ENCODE peak calls at places on chromosome 11, in eight cellular contexts. P is psoas muscle; J is right atrium auricular region; R is WERI-Rb-1; V is tibial artery; K is body of pancreas; A is CD8-positive, alpha-beta memory T cell; D is neuronal stem cell. U is an unnamed sample. For H3K27me3, the result is how much of the 10 kb centered on the place peaks cover.

GRCh38 chr11:33802414-33802950 is 28.2 kb upstream of the FBXO3 start:
- DNase-seq in P (peak), J (no peak), R (peak), V (peak), K (peak), A (no peak), D (peak), U (peak)

GRCh38 chr11:64729851-64730382 is 6.9 kb upstream of the NRXN2 start:
- DNase-seq in P (no peak), J (no peak), R (no peak), V (no peak), K (peak), A (no peak), D (no peak), U (no peak)

GRCh38 chr11:28798286-28798685 is 690.1 kb downstream of the METTL15 start:
- DNase-seq in P (no peak), J (no peak), R (no peak), V (no peak), K (no peak), A (no peak), D (no peak), U (no peak)

GRCh38 chr11:1759151-1759850 is 4.4 kb downstream of the CTSD start:
- DNase-seq in P (peak), J (no peak), R (no peak), V (no peak), K (no peak), A (no peak), D (no peak), U (no peak)

GRCh38 chr11:102204174-102204573 is 93.9 kb downstream of the YAP1 start:
- DNase-seq in P (no peak), J (no peak), R (no peak), V (no peak), K (no peak), A (no peak), D (no peak), U (no peak)

GRCh38 chr11:37988031-37988430 is 1390.0 kb upstream of the RAG2 start:
- DNase-seq in P (no peak), J (no peak), R (no peak), V (no peak), K (no peak), A (no peak), D (no peak), U (no peak)

GRCh38 chr11:119198925-119199324 is 7.2 kb upstream of the CBL start:
- DNase-seq in P (no peak), J (no peak), R (no peak), V (no peak), K (no peak), A (no peak), D (no peak), U (no peak)

GRCh38 chr11:12182650-12183511 is 72.5 kb downstream of the MICAL2 start:
- DNase-seq in P (peak), J (no peak), R (no peak), V (no peak), K (peak), A (no peak), D (no peak), U (no peak)

GRCh38 chr11:74644084-74644483 is 51.7 kb downstream of the POLD3 start:
- DNase-seq in P (no peak), J (no peak), R (no peak), V (no peak), K (no peak), A (no peak), D (no peak), U (no peak)

GRCh38 chr11:121140369-121140768 is 39.3 kb downstream of the TECTA start:
- DNase-seq in P (no peak), J (no peak), R (no peak), V (no peak), K (no peak), A (no peak), D (no peak), U (no peak)

GRCh38 chr11:64619196-64619595 is 28.2 kb downstream of the SLC22A12 start:
- DNase-seq in P (no peak), J (no peak), R (no peak), V (no peak), K (peak), A (no peak), D (no peak), U (no peak)

GRCh38 chr11:95650271-95650670 is 139.3 kb downstream of the FAM76B start:
- DNase-seq in P (no peak), J (no peak), R (no peak), V (no peak), K (no peak), A (no peak), D (no peak), U (no peak)

GRCh38 chr11:210803-211180 is 3.3 kb downstream of the RIC8A start:
- DNase-seq in P (no peak), J (no peak), R (no peak), V (no peak), K (no peak), A (no peak), D (no peak), U (no peak)

GRCh38 chr11:16028406-16028805 is 327.9 kb downstream of the SOX6 start:
- DNase-seq in P (no peak), J (no peak), R (no peak), V (no peak), K (no peak), A (no peak), D (no peak), U (no peak)

GRCh38 chr11:16032974-16033373 is 323.4 kb downstream of the SOX6 start:
- DNase-seq in P (no peak), J (no peak), R (no peak), V (no peak), K (no peak), A (no peak), D (no peak), U (no peak)

GRCh38 chr11:16036218-16036617 is 320.1 kb downstream of the SOX6 start:
- DNase-seq in P (no peak), J (no peak), R (no peak), V (no peak), K (no peak), A (no peak), D (no peak), U (no peak)

GRCh38 chr11:16030664-16031063 is 325.7 kb downstream of the SOX6 start:
- DNase-seq in P (no peak), J (no peak), R (no peak), V (no peak), K (no peak), A (no peak), D (no peak), U (no peak)

DNA sequence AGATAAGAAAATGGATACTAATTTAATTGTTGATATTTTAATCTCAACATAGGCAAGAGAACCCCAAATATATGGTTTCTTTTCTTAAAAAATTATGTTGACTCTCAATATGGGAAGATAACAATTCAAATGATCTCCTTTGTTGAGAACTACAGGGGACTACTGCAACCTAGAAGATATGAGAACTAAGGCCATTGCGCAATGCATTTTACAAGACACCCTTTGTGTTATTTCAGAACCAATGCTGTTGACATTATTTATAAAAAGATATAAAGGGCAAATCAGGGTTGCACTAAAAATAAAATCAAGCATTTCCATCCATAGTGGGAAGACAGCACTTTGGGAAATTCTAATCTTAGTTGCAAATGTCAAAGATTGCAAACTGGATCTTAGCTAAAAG is 322.3 kb downstream of the SOX6 start:
- DNase-seq in P (no peak), J (no peak), R (no peak), V (no peak), K (no peak), A (no peak), D (no peak), U (no peak)
- H3K27me3 ChIP-seq in P (under half), J (under half), R (under half), V (under half), K (under half), A (under half), D (under half), U (under half)

DNA sequence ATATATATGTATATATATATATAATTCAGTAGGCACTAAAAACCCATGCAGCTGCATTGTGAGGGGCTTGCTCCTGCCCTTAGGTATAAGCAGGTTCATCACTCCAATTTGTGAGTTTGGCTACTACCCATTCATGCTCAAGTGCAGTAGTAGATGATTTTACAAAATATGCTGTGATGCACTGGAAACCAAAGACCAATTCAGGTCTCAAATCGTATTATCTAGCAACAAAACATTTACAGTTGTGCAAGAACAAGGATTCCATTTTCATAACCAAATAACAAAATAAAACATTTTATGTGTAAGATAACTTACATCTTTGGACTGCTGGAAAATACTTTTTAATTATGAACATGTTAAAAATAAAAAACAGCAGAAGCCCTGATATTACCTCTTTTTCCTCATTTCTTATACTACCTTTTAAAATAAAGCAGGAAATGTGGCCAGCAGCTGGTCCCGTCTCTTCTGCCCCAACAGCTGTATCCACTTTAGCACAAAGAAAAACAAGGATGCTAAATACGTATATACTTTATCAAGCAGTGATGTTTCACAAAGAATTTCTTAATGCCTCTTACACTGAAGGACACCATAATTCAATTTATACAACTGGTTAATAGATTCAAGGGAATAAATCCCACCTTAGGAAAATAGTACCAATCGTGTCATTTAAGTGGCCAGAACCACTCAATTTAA is 2.8 kb downstream of the CREBZF start:
- DNase-seq in P (no peak), J (no peak), R (no peak), V (no peak), K (no peak), A (no peak), D (no peak), U (no peak)
- H3K4me3 ChIP-seq in P (peak), J (peak), R (peak), V (peak), K (no peak), A (no peak), D (no peak), U (peak)

GRCh38 chr11:131246589-131247164 is 123.7 kb upstream of the NTM start:
- DNase-seq in P (peak), J (no peak), R (peak), V (peak), K (peak), A (no peak), D (peak), U (no peak)
- H3K27me3 ChIP-seq in P (under half), J (under half), R (under half), V (under half), K (under half), A (under half), D (under half), U (under half)

GRCh38 chr11:93329936-93330445 is 551 bp upstream of the DEUP1 start:
- DNase-seq in P (no peak), J (no peak), R (peak), V (no peak), K (peak), A (no peak), D (no peak), U (no peak)
- H3K4me3 ChIP-seq in P (peak), J (peak), R (peak), V (peak), K (no peak), A (no peak), D (peak), U (no peak)

DNA sequence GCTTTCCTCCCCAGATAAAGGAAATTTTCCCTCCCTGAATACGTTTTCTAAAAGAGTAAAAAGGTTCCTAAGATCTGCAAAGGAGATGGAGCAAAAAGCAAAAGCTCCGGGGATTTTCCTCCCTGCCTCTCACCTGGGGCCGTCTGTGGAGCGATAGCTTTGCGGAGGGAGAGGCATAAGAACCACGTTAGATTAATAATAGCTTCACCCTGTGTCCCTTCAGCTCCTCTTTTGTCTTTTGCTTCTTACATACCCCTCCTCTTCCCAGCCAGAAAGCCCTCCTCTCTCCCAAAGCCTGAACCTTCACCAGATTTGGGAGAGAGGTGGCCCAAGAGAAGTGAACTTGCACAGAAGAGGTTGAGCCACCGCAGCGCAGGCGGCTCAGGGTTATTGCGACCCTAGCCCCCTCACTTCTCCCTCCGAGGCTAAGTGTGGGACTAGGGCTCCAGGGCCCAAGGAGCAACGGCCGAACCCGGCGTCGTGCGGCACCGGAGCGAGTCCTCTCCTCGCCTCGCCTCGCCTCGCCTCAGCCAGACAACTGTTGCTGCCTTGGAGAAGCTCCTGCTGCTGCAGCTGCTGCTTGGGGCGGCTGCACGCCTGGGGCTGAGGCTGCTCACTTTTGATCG is 97.6 kb upstream of the HSD17B12 start:
- DNase-seq in P (no peak), J (no peak), R (no peak), V (no peak), K (no peak), A (no peak), D (no peak), U (no peak)
- H3K27me3 ChIP-seq in P (half or more), J (under half), R (half or more), V (under half), K (under half), A (under half), D (under half), U (half or more)

DNA sequence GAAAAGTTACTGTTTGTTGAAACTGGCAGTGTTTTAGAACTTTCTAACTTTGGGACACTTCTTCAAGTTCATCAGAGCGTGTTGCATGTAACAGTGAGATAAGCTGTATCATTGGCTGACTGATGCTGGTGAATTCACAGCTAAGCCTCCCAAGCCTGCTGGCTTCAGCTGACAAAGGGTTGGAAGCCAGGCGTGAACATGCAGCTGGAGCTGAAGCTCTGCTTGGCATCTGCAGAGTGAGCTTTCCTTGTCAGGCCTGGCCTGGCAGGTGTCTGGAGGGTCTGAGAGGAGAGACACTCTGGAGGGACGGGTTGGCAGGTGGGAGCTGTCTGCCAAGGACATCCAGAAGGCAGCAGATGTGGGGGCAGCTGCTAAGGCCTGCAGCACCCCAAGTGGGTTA is 1.5 kb downstream of the AMPD3 start:
- DNase-seq in P (no peak), J (no peak), R (peak), V (no peak), K (no peak), A (no peak), D (no peak), U (no peak)
- H3K4me3 ChIP-seq in P (peak), J (peak), R (peak), V (peak), K (no peak), A (peak), D (no peak), U (no peak)

GRCh38 chr11:112504056-112504455 is 243.4 kb upstream of the PLET1 start:
- DNase-seq in P (no peak), J (no peak), R (no peak), V (no peak), K (no peak), A (no peak), D (no peak), U (no peak)
- H3K27me3 ChIP-seq in P (under half), J (under half), R (under half), V (under half), K (under half), A (under half), D (under half), U (under half)

U was measured in HAP-1.